ENCODE peak calls at places on chromosomes 3 and 15, in eight cellular contexts. R is fibroblast of lung, I is NB4, F is tibial artery, K is astrocyte, X is BJ, D is heart right ventricle, J is transverse colon. B is an unnamed sample.

GRCh38 chr3:69282191-69282590 is 103.7 kb downstream of the FRMD4B start:
- DNase-seq in R (no peak), I (no peak), F (no peak), K (no peak), X (no peak), D (no peak), J (no peak), B (no peak)

GRCh38 chr15:72902245-72902928 is 118.8 kb upstream of the ADPGK start:
- DNase-seq in R (peak), I (no peak), F (peak), K (peak), X (peak), D (peak), J (peak), B (no peak)

GRCh38 chr3:62559831-62560445 is 186.6 kb upstream of the FEZF2 start:
- DNase-seq in R (peak), I (peak), F (no peak), K (no peak), X (peak), D (no peak), J (no peak), B (no peak)

GRCh38 chr3:149936812-149937230 is 33.9 kb downstream of the PFN2 start:
- DNase-seq in R (peak), I (peak), F (peak), K (peak), X (no peak), D (peak), J (peak), B (peak)

GRCh38 chr15:25862469-25863066 is 559 bp downstream of the ATP10A start:
- DNase-seq in R (peak), I (no peak), F (no peak), K (no peak), X (no peak), D (no peak), J (no peak), B (no peak)

GRCh38 chr15:73928971-73929627 is 2.8 kb downstream of the LOXL1 start:
- DNase-seq in R (no peak), I (no peak), F (no peak), K (no peak), X (no peak), D (no peak), J (no peak), B (no peak)

GRCh38 chr15:39403674-39404117 is 177.2 kb upstream of the THBS1 start:
- DNase-seq in R (peak), I (no peak), F (no peak), K (peak), X (no peak), D (no peak), J (no peak), B (no peak)

GRCh38 chr3:140092883-140093536 is 158.0 kb downstream of the CLSTN2 start:
- DNase-seq in R (no peak), I (no peak), F (no peak), K (no peak), X (no peak), D (no peak), J (no peak), B (peak)

GRCh38 chr15:90099072-90099867 is 3.0 kb downstream of the IDH2 start:
- DNase-seq in R (no peak), I (peak), F (no peak), K (no peak), X (no peak), D (no peak), J (peak), B (no peak)

GRCh38 chr3:27589795-27590194 is 105.6 kb upstream of the SLC4A7 start:
- DNase-seq in R (no peak), I (no peak), F (no peak), K (peak), X (no peak), D (no peak), J (no peak), B (no peak)

GRCh38 chr3:141625506-141625905 is 112.6 kb upstream of the RNF7 start:
- DNase-seq in R (peak), I (no peak), F (no peak), K (no peak), X (no peak), D (no peak), J (no peak), B (no peak)

GRCh38 chr3:104436536-104436935 is 930.2 kb upstream of the ALCAM start:
- DNase-seq in R (peak), I (no peak), F (no peak), K (peak), X (no peak), D (no peak), J (no peak), B (no peak)

GRCh38 chr3:53161820-53162671 is 1.0 kb downstream of the PRKCD start:
- DNase-seq in R (no peak), I (peak), F (no peak), K (no peak), X (no peak), D (peak), J (peak), B (peak)

GRCh38 chr3:73513260-73513659 is 111.5 kb downstream of the PDZRN3 start:
- DNase-seq in R (no peak), I (no peak), F (no peak), K (no peak), X (no peak), D (no peak), J (peak), B (no peak)

GRCh38 chr3:142958707-142959106 is 4.8 kb downstream of the PAQR9 start:
- DNase-seq in R (no peak), I (no peak), F (no peak), K (peak), X (no peak), D (no peak), J (no peak), B (no peak)

GRCh38 chr3:58536501-58537411 is at the start of gene ACOX2:
- DNase-seq in R (peak), I (peak), F (peak), K (peak), X (no peak), D (peak), J (peak), B (no peak)

GRCh38 chr3:37223084-37223975 is 48.9 kb upstream of the LRRFIP2 start:
- DNase-seq in R (no peak), I (peak), F (no peak), K (no peak), X (no peak), D (no peak), J (no peak), B (no peak)

GRCh38 chr15:25611603-25612002 is 172.8 kb upstream of the UBE3A start:
- DNase-seq in R (no peak), I (no peak), F (peak), K (no peak), X (no peak), D (no peak), J (no peak), B (no peak)

GRCh38 chr3:73070675-73071575 is 9.5 kb downstream of the EBLN2 start:
- DNase-seq in R (peak), I (peak), F (no peak), K (peak), X (peak), D (no peak), J (no peak), B (no peak)

GRCh38 chr15:58308742-58309355 is 122.9 kb upstream of the LIPC start:
- DNase-seq in R (no peak), I (peak), F (no peak), K (no peak), X (no peak), D (no peak), J (no peak), B (no peak)

GRCh38 chr3:47713655-47714054 is 68.0 kb downstream of the SMARCC1 start:
- DNase-seq in R (no peak), I (no peak), F (no peak), K (no peak), X (no peak), D (no peak), J (no peak), B (no peak)

GRCh38 chr15:98375513-98376360 is 272.6 kb upstream of the IGF1R start:
- DNase-seq in R (no peak), I (no peak), F (no peak), K (no peak), X (no peak), D (no peak), J (no peak), B (no peak)

GRCh38 chr15:77025941-77026411 is 31.1 kb downstream of the PSTPIP1 start:
- DNase-seq in R (no peak), I (no peak), F (no peak), K (no peak), X (no peak), D (no peak), J (peak), B (no peak)

GRCh38 chr3:129061888-129062834 is 1.6 kb downstream of the GP9 start:
- DNase-seq in R (no peak), I (no peak), F (no peak), K (no peak), X (no peak), D (no peak), J (no peak), B (no peak)

GRCh38 chr3:129065727-129066087 is 5.1 kb downstream of the GP9 start:
- DNase-seq in R (no peak), I (no peak), F (no peak), K (no peak), X (no peak), D (no peak), J (peak), B (no peak)

GRCh38 chr3:129064969-129065726 is 4.6 kb downstream of the GP9 start:
- DNase-seq in R (no peak), I (no peak), F (no peak), K (no peak), X (no peak), D (no peak), J (peak), B (no peak)

GRCh38 chr3:129063091-129063640 is 2.6 kb downstream of the GP9 start:
- DNase-seq in R (no peak), I (no peak), F (no peak), K (no peak), X (no peak), D (no peak), J (no peak), B (no peak)

GRCh38 chr3:129063841-129064482 is 3.4 kb downstream of the GP9 start:
- DNase-seq in R (no peak), I (no peak), F (no peak), K (no peak), X (no peak), D (no peak), J (peak), B (no peak)
- TF ChIP-seq CTCF in R (no peak), I (no peak), F (no peak), K (no peak), X (no peak), D (no peak), J (no peak), B (no peak)

GRCh38 chr15:71800835-71801745 is 9.3 kb upstream of the NR2E3 start:
- DNase-seq in R (peak), I (peak), F (no peak), K (peak), X (no peak), D (peak), J (peak), B (peak)

GRCh38 chr15:71801935-71802655 is 8.3 kb upstream of the NR2E3 start:
- DNase-seq in R (no peak), I (no peak), F (no peak), K (no peak), X (no peak), D (no peak), J (no peak), B (no peak)

GRCh38 chr15:71804226-71804625 is 6.1 kb upstream of the NR2E3 start:
- DNase-seq in R (no peak), I (no peak), F (no peak), K (no peak), X (no peak), D (no peak), J (no peak), B (no peak)

GRCh38 chr15:71804695-71805470 is 5.5 kb upstream of the NR2E3 start:
- DNase-seq in R (no peak), I (no peak), F (no peak), K (no peak), X (no peak), D (no peak), J (no peak), B (no peak)

DNA sequence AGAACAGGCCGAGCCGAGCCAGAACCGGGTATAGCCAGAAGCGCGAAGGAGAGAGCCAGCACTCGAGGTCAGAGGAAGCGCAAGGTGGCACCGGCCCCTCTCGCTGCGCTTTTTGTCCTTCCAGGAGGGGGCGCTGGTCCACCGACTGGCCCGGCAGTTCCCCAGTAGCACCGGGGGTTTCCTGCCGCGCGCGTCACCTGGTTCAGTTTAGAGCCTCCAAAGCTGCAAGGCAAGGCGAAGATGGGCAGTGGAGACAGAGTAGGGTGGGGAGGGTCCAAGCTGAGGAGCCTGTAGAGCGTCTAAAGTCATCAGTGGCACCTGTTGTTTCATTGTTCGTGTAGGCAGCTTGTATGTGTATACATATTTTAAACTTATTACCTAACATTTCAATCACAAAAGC is 7.6 kb upstream of the NR2E3 start:
- DNase-seq in R (no peak), I (peak), F (no peak), K (no peak), X (no peak), D (no peak), J (no peak), B (peak)
- TF ChIP-seq CTCF in R (peak), I (peak), F (no peak), K (no peak), X (peak), D (peak), J (no peak), B (peak)

GRCh38 chr3:71586810-71587242 is 3.3 kb upstream of the FOXP1 start:
- DNase-seq in R (no peak), I (no peak), F (no peak), K (no peak), X (no peak), D (no peak), J (no peak), B (no peak)
- TF ChIP-seq CTCF in R (no peak), I (no peak), F (no peak), K (no peak), X (no peak), D (no peak), J (no peak), B (peak)

DNA sequence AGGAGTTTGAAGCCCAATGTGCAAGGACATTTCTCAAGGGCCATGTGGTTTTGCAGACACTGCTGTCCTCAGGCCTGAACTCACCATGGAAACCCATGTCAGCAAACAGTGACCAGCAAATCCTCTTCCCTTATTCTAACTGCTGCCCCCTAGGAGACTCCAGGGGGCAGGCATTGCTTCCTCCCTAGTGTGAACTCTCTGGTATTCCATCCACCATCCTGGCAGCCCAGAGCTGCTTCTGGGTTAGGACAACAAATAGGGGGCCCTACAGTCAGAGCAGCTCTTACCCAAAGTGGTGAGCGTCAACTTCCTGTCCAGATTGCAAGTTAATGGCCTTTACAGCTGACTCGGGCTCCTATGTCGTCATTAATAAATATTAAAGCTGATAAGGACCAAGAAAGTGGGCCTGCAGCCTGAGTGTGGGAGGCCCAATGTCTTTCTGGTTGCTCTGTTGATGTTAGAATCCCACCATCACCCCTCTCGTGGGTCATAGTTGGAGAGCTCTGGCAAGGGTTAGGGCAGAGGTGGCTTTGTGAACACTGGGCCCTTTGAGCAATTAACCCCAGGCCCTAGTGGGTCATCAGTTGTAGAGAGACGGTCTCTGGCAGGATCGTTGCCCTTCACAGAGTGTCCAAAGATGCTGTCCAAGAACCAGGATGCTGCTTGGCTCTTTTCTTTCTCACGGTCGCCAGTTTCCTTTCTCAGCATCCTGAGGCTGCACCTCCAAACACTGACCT is 41.5 kb downstream of the TGM4 start:
- DNase-seq in R (peak), I (peak), F (no peak), K (no peak), X (no peak), D (peak), J (no peak), B (peak)
- TF ChIP-seq CTCF in R (no peak), I (peak), F (no peak), K (no peak), X (no peak), D (no peak), J (no peak), B (no peak)

GRCh38 chr3:114155370-114155821 is 23.5 kb downstream of the DRD3 start:
- DNase-seq in R (peak), I (peak), F (no peak), K (no peak), X (no peak), D (peak), J (peak), B (peak)
- TF ChIP-seq CTCF in R (peak), I (peak), F (no peak), K (peak), X (peak), D (peak), J (no peak), B (peak)